ENCODE peak calls at places on chromosome 13, in eight cellular contexts. U is NCI-H524; I is stimulated activated CD4-positive, alpha-beta T cell treated with anti-CD3 and anti-CD28 coated beads, Interleukin-12 subunit alpha, Interleukin-12 subunit beta, amount 100 ng/mL, for 4 hours; A is PC-3; B is stimulated activated naive CD8-positive, alpha-beta T cell treated with anti-CD3 and anti-CD28 coated beads, Interleukin-15, Interleukin-2, amounts not matched to agents 100 U/mL and 50 U/mL, for 24 hours; L is skeletal muscle cell; G is LHCN-M2; Q is endothelial cell. M is an unnamed sample.

GRCh38 chr13:114177245-114178010 is 1.6 kb upstream of the CFAP97D2 start:
- DNase-seq in U (no peak), I (no peak), A (no peak), B (no peak), L (no peak), G (peak), Q (no peak), M (no peak)

GRCh38 chr13:36872621-36873020 is 47.4 kb downstream of the SMAD9 start:
- DNase-seq in U (no peak), I (no peak), A (no peak), B (no peak), L (no peak), G (no peak), Q (no peak), M (no peak)

GRCh38 chr13:91719033-91719432 is 320.6 kb downstream of the GPC5 start:
- DNase-seq in U (no peak), I (no peak), A (peak), B (no peak), L (peak), G (no peak), Q (no peak), M (no peak)

GRCh38 chr13:109918179-109918651 is 131.8 kb upstream of the IRS2 start:
- DNase-seq in U (no peak), I (no peak), A (no peak), B (no peak), L (peak), G (peak), Q (no peak), M (no peak)

GRCh38 chr13:22592515-22592914 is 588.3 kb upstream of the SGCG start:
- DNase-seq in U (no peak), I (no peak), A (no peak), B (no peak), L (no peak), G (peak), Q (no peak), M (no peak)

GRCh38 chr13:40060318-40061007 is 405.0 kb downstream of the COG6 start:
- DNase-seq in U (peak), I (peak), A (peak), B (peak), L (peak), G (peak), Q (no peak), M (no peak)

GRCh38 chr13:48333976-48334375 is 30.4 kb downstream of the RB1 start:
- DNase-seq in U (no peak), I (no peak), A (peak), B (no peak), L (peak), G (peak), Q (no peak), M (no peak)

GRCh38 chr13:32409561-32410440 is 18.1 kb downstream of the N4BP2L1 start:
- DNase-seq in U (no peak), I (no peak), A (no peak), B (no peak), L (peak), G (peak), Q (peak), M (no peak)

GRCh38 chr13:75968103-75968838 is 332.1 kb downstream of the LMO7 start:
- DNase-seq in U (no peak), I (no peak), A (peak), B (no peak), L (peak), G (peak), Q (no peak), M (no peak)

GRCh38 chr13:97366172-97366688 is 67.7 kb upstream of the RAP2A start:
- DNase-seq in U (peak), I (no peak), A (peak), B (no peak), L (no peak), G (peak), Q (no peak), M (no peak)

M was measured in NCI-H774.